ENCODE peak calls at places on chromosome 1, in five cellular contexts. P, K, L, M and U are unnamed samples.

GRCh38 chr1:90480271-90480835 is 236.7 kb downstream of the BARHL2 start:
- DNase-seq in P (no peak), L (no peak), K (no peak), M (no peak), U (no peak)

GRCh38 chr1:89822999-89823628 is 2.3 kb downstream of the LRRC8D start:
- DNase-seq in K (no peak), L (peak), P (peak), M (peak), U (no peak)

GRCh38 chr1:204263240-204263848 is 49.6 kb upstream of the GOLT1A start:
- DNase-seq in M (no peak), P (no peak), K (no peak), L (peak), U (no peak)

GRCh38 chr1:179310721-179311120 is 17.1 kb downstream of the SOAT1 start:
- DNase-seq in L (peak), M (peak), K (peak), P (peak), U (peak)

GRCh38 chr1:160103658-160104519 is 5.5 kb upstream of the IGSF8 start:
- DNase-seq in L (no peak), M (no peak), K (no peak), P (peak), U (no peak)

GRCh38 chr1:37035014-37035686 is 835 bp upstream of the GRIK3 start:
- DNase-seq in K (no peak), M (no peak), L (no peak), P (no peak), U (no peak)

GRCh38 chr1:48055854-48056253 is 58.7 kb upstream of the TRABD2B start:
- DNase-seq in M (no peak), L (no peak), P (no peak), K (no peak), U (no peak)

GRCh38 chr1:114253900-114254299 is 100.2 kb upstream of the SYT6 start:
- DNase-seq in K (no peak), P (no peak), L (no peak), M (no peak), U (no peak)

GRCh38 chr1:30601316-30602085 is 121.9 kb downstream of the MATN1 start:
- DNase-seq in M (no peak), K (no peak), L (no peak), P (no peak), U (no peak)

GRCh38 chr1:176656257-176656995 is 193.5 kb downstream of the PAPPA2 start:
- DNase-seq in P (no peak), M (peak), K (peak), L (peak), U (peak)

GRCh38 chr1:41810446-41810845 is 108.3 kb downstream of the HIVEP3 start:
- DNase-seq in P (peak), K (peak), M (peak), L (peak), U (no peak)

GRCh38 chr1:20552728-20553571 is 577 bp downstream of the FAM43B start:
- DNase-seq in P (no peak), M (peak), K (no peak), L (peak), U (no peak)

GRCh38 chr1:15718199-15718601 is 17.9 kb upstream of the SLC25A34 start:
- DNase-seq in K (no peak), M (no peak), P (no peak), L (no peak), U (no peak)

GRCh38 chr1:156420209-156421061 is 51.4 kb downstream of the RHBG start:
- DNase-seq in K (no peak), M (no peak), P (no peak), L (no peak), U (no peak)

GRCh38 chr1:171742577-171742922 is 685 bp upstream of the VAMP4 start:
- DNase-seq in K (peak), L (peak), M (peak), P (peak), U (peak)

GRCh38 chr1:225928186-225929175 is 4.4 kb upstream of the PYCR2 start:
- DNase-seq in L (no peak), K (no peak), P (no peak), M (no peak), U (no peak)

GRCh38 chr1:163071381-163072255 is 2.5 kb downstream of the RGS4 start:
- DNase-seq in P (peak), M (peak), L (peak), K (peak), U (peak)

GRCh38 chr1:98496246-98496995 is 165.1 kb upstream of the SNX7 start:
- DNase-seq in M (peak), L (peak), K (no peak), P (no peak), U (no peak)